ENCODE peak calls at places on chromosomes 6 and 20, in four cellular contexts. One of them, this sample, is unnamed.

GRCh38 chr20:23436681-23437080 is 2.8 kb upstream of the CSTL1 start:
- DNase-seq in HepG2: no peak
- DNase-seq in heart right ventricle: no peak
- DNase-seq in effector CD4-positive, alpha-beta T cell: no peak
- DNase-seq in this sample: no peak

GRCh38 chr6:7052441-7052936 is 55.3 kb upstream of the RREB1 start:
- DNase-seq in HepG2: no peak
- DNase-seq in heart right ventricle: peak
- DNase-seq in effector CD4-positive, alpha-beta T cell: no peak
- DNase-seq in this sample: no peak

GRCh38 chr6:52877168-52877567 is 32.3 kb downstream of the GSTA3 start:
- DNase-seq in HepG2: no peak
- DNase-seq in heart right ventricle: no peak
- DNase-seq in effector CD4-positive, alpha-beta T cell: no peak
- DNase-seq in this sample: no peak

GRCh38 chr6:157280947-157281346 is 42.4 kb downstream of the TMEM242 start:
- DNase-seq in HepG2: no peak
- DNase-seq in heart right ventricle: no peak
- DNase-seq in effector CD4-positive, alpha-beta T cell: no peak
- DNase-seq in this sample: no peak

GRCh38 chr6:85494551-85495337 is 44.9 kb downstream of the NT5E start:
- DNase-seq in HepG2: no peak
- DNase-seq in heart right ventricle: no peak
- DNase-seq in effector CD4-positive, alpha-beta T cell: no peak
- DNase-seq in this sample: no peak

GRCh38 chr6:92828786-92829185 is 590.6 kb downstream of the EPHA7 start:
- DNase-seq in HepG2: no peak
- DNase-seq in heart right ventricle: no peak
- DNase-seq in effector CD4-positive, alpha-beta T cell: no peak
- DNase-seq in this sample: no peak

GRCh38 chr20:61663521-61664425 is 401.9 kb downstream of the TAF4 start:
- DNase-seq in HepG2: no peak
- DNase-seq in heart right ventricle: no peak
- DNase-seq in effector CD4-positive, alpha-beta T cell: no peak
- DNase-seq in this sample: peak

GRCh38 chr6:101069191-101069795 is 188.2 kb upstream of the ASCC3 start:
- DNase-seq in HepG2: no peak
- DNase-seq in heart right ventricle: no peak
- DNase-seq in effector CD4-positive, alpha-beta T cell: no peak
- DNase-seq in this sample: no peak

GRCh38 chr6:116057766-116058165 is 2.9 kb downstream of the FRK start:
- DNase-seq in HepG2: no peak
- DNase-seq in heart right ventricle: no peak
- DNase-seq in effector CD4-positive, alpha-beta T cell: no peak
- DNase-seq in this sample: no peak

GRCh38 chr6:168284187-168284586 is 35.4 kb downstream of the DACT2 start:
- DNase-seq in HepG2: no peak
- DNase-seq in heart right ventricle: no peak
- DNase-seq in effector CD4-positive, alpha-beta T cell: no peak
- DNase-seq in this sample: no peak

GRCh38 chr6:18503588-18504231 is 116.6 kb downstream of the RNF144B start:
- DNase-seq in HepG2: peak
- DNase-seq in heart right ventricle: no peak
- DNase-seq in effector CD4-positive, alpha-beta T cell: peak
- DNase-seq in this sample: no peak

GRCh38 chr6:106197441-106197840 is 111.3 kb downstream of the PRDM1 start:
- DNase-seq in HepG2: no peak
- DNase-seq in heart right ventricle: no peak
- DNase-seq in effector CD4-positive, alpha-beta T cell: no peak
- DNase-seq in this sample: no peak

GRCh38 chr20:38987777-38988176 is 25.6 kb downstream of the DHX35 start:
- DNase-seq in HepG2: no peak
- DNase-seq in heart right ventricle: no peak
- DNase-seq in effector CD4-positive, alpha-beta T cell: no peak
- DNase-seq in this sample: no peak

GRCh38 chr6:165231177-165231576 is 78.2 kb downstream of the C6orf118 start:
- DNase-seq in HepG2: no peak
- DNase-seq in heart right ventricle: no peak
- DNase-seq in effector CD4-positive, alpha-beta T cell: no peak
- DNase-seq in this sample: no peak

GRCh38 chr20:18739785-18740184 is 73.8 kb upstream of the SCP2D1 start:
- DNase-seq in HepG2: no peak
- DNase-seq in heart right ventricle: no peak
- DNase-seq in effector CD4-positive, alpha-beta T cell: no peak
- DNase-seq in this sample: no peak

GRCh38 chr6:46521464-46521971 is 30.3 kb upstream of the RCAN2 start:
- DNase-seq in HepG2: no peak
- DNase-seq in heart right ventricle: no peak
- DNase-seq in effector CD4-positive, alpha-beta T cell: no peak
- DNase-seq in this sample: no peak

GRCh38 chr20:46558511-46558959 is 8.1 kb upstream of the OCSTAMP start:
- DNase-seq in HepG2: peak
- DNase-seq in heart right ventricle: no peak
- DNase-seq in effector CD4-positive, alpha-beta T cell: no peak
- DNase-seq in this sample: no peak

GRCh38 chr6:147078602-147079001 is 125.6 kb upstream of the STXBP5 start:
- DNase-seq in HepG2: no peak
- DNase-seq in heart right ventricle: no peak
- DNase-seq in effector CD4-positive, alpha-beta T cell: no peak
- DNase-seq in this sample: no peak

GRCh38 chr6:137206562-137206961 is 12.6 kb downstream of the IFNGR1 start:
- DNase-seq in HepG2: no peak
- DNase-seq in heart right ventricle: no peak
- DNase-seq in effector CD4-positive, alpha-beta T cell: no peak
- DNase-seq in this sample: no peak

GRCh38 chr6:8336406-8336805 is 98.9 kb downstream of the SLC35B3 start:
- DNase-seq in HepG2: no peak
- DNase-seq in heart right ventricle: no peak
- DNase-seq in effector CD4-positive, alpha-beta T cell: no peak
- DNase-seq in this sample: no peak